ENCODE peak calls at places on chromosomes 5 and 9, in seven cellular contexts. One of them, this sample, is unnamed.

GRCh38 chr5:1011226-1011631 is 2.6 kb downstream of the NKD2 start:
- DNase-seq in cardiac fibroblast: no peak
- DNase-seq in neural progenitor cell: peak
- DNase-seq in nephron progenitor cell: peak
- DNase-seq in progenitor cell of endocrine pancreas: peak
- DNase-seq in AG04450: no peak
- DNase-seq in GM20000: peak
- DNase-seq in this sample: peak

GRCh38 chr5:52725065-52725746 is 62.5 kb upstream of the ITGA1 start:
- DNase-seq in progenitor cell of endocrine pancreas: no peak
- DNase-seq in AG04450: no peak
- DNase-seq in GM20000: peak
- DNase-seq in neural progenitor cell: no peak
- DNase-seq in cardiac fibroblast: peak
- DNase-seq in nephron progenitor cell: no peak
- DNase-seq in this sample: peak

GRCh38 chr9:127700594-127701255 is 6.1 kb upstream of the CFAP157 start:
- DNase-seq in GM20000: no peak
- DNase-seq in neural progenitor cell: no peak
- DNase-seq in nephron progenitor cell: no peak
- DNase-seq in progenitor cell of endocrine pancreas: no peak
- DNase-seq in cardiac fibroblast: no peak
- DNase-seq in AG04450: no peak
- DNase-seq in this sample: no peak

GRCh38 chr5:95817430-95817829 is 5.1 kb downstream of the GLRX start:
- DNase-seq in AG04450: no peak
- DNase-seq in GM20000: no peak
- DNase-seq in neural progenitor cell: peak
- DNase-seq in progenitor cell of endocrine pancreas: no peak
- DNase-seq in nephron progenitor cell: peak
- DNase-seq in cardiac fibroblast: no peak
- DNase-seq in this sample: peak

GRCh38 chr9:116951588-116952433 is 264.7 kb downstream of the TRIM32 start:
- DNase-seq in neural progenitor cell: no peak
- DNase-seq in GM20000: peak
- DNase-seq in cardiac fibroblast: peak
- DNase-seq in nephron progenitor cell: no peak
- DNase-seq in progenitor cell of endocrine pancreas: no peak
- DNase-seq in AG04450: peak
- DNase-seq in this sample: no peak

GRCh38 chr5:173591300-173591622 is 25.2 kb downstream of the BOD1 start:
- DNase-seq in neural progenitor cell: no peak
- DNase-seq in nephron progenitor cell: no peak
- DNase-seq in cardiac fibroblast: no peak
- DNase-seq in progenitor cell of endocrine pancreas: no peak
- DNase-seq in GM20000: no peak
- DNase-seq in AG04450: no peak
- DNase-seq in this sample: no peak

GRCh38 chr5:137313526-137314175 is 185.5 kb downstream of the SPOCK1 start:
- DNase-seq in cardiac fibroblast: no peak
- DNase-seq in nephron progenitor cell: no peak
- DNase-seq in AG04450: no peak
- DNase-seq in progenitor cell of endocrine pancreas: no peak
- DNase-seq in neural progenitor cell: no peak
- DNase-seq in GM20000: no peak
- DNase-seq in this sample: no peak

GRCh38 chr5:88686077-88686541 is 196.9 kb downstream of the MEF2C start:
- DNase-seq in cardiac fibroblast: no peak
- DNase-seq in AG04450: no peak
- DNase-seq in progenitor cell of endocrine pancreas: no peak
- DNase-seq in nephron progenitor cell: no peak
- DNase-seq in GM20000: no peak
- DNase-seq in neural progenitor cell: no peak
- DNase-seq in this sample: no peak

GRCh38 chr9:9791621-9792020 is 821.2 kb downstream of the PTPRD start:
- DNase-seq in cardiac fibroblast: peak
- DNase-seq in AG04450: no peak
- DNase-seq in progenitor cell of endocrine pancreas: no peak
- DNase-seq in GM20000: no peak
- DNase-seq in neural progenitor cell: peak
- DNase-seq in nephron progenitor cell: no peak
- DNase-seq in this sample: no peak

GRCh38 chr5:1501372-1502045 is 22.3 kb downstream of the LPCAT1 start:
- DNase-seq in AG04450: no peak
- DNase-seq in progenitor cell of endocrine pancreas: no peak
- DNase-seq in GM20000: no peak
- DNase-seq in cardiac fibroblast: no peak
- DNase-seq in neural progenitor cell: no peak
- DNase-seq in nephron progenitor cell: no peak
- DNase-seq in this sample: no peak

DNA sequence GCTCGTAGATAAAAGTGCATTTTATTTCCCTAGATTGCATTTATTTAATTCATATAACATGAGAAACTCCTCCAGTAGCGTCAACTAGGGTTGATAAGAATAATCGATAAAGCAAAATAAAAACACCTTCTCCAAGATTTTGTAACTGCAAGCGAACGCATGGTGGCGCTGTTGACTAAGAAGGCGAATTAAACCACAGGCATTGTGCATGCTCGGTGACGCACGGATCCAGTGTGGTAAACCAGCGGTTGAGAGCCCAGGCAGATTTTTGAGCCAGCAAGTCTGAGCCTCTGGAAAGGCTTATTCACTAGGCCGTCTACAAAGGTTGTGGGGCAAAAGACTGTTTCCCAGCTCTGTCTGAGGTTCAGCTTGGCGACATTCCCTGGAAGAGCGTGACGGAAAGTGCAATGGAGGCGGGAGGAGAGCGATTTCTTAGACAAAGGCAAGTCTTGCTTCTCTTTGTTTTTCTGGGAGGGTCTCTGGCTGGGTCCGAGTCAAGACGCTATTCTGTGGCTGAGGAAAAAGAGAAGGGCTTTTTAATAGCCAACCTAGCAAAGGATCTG is at the start of gene PCDHB3:
- DNase-seq in progenitor cell of endocrine pancreas: no peak
- DNase-seq in neural progenitor cell: no peak
- DNase-seq in cardiac fibroblast: peak
- DNase-seq in AG04450: no peak
- DNase-seq in GM20000: no peak
- DNase-seq in nephron progenitor cell: no peak
- DNase-seq in this sample: peak
- TF ChIP-seq CTCF in progenitor cell of endocrine pancreas: no peak
- TF ChIP-seq CTCF in neural progenitor cell: peak
- TF ChIP-seq CTCF in cardiac fibroblast: no peak
- TF ChIP-seq CTCF in AG04450: no peak
- TF ChIP-seq CTCF in GM20000: no peak
- TF ChIP-seq CTCF in nephron progenitor cell: no peak
- TF ChIP-seq CTCF in this sample: peak

DNA sequence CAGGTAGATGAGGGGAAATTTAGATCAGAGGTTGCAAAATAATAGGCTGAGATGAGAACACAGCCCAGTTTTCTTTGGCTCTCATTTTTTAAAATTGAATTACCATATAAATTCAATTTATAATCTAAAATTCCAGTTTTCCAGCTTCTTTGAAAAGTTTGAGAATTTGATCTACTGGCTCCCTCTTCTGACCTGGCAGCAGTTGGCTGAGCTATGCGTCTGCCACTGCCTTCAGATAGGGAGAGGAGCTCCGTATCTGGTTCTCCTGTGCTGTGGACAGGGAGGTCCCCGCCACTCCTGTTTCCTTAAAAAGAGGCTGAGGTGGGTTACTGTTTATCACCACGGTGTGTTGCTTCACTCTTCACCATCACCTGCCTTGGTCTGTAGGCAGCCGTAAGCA is 103.7 kb downstream of the ARHGAP26 start:
- DNase-seq in AG04450: no peak
- DNase-seq in progenitor cell of endocrine pancreas: no peak
- DNase-seq in neural progenitor cell: no peak
- DNase-seq in nephron progenitor cell: no peak
- DNase-seq in cardiac fibroblast: no peak
- DNase-seq in GM20000: no peak
- DNase-seq in this sample: no peak
- TF ChIP-seq CTCF in AG04450: no peak
- TF ChIP-seq CTCF in progenitor cell of endocrine pancreas: no peak
- TF ChIP-seq CTCF in neural progenitor cell: no peak
- TF ChIP-seq CTCF in nephron progenitor cell: no peak
- TF ChIP-seq CTCF in cardiac fibroblast: peak
- TF ChIP-seq CTCF in GM20000: no peak
- TF ChIP-seq CTCF in this sample: no peak

GRCh38 chr5:178207183-178207916 is 3.0 kb downstream of the HNRNPAB start:
- DNase-seq in cardiac fibroblast: peak
- DNase-seq in neural progenitor cell: no peak
- DNase-seq in progenitor cell of endocrine pancreas: no peak
- DNase-seq in GM20000: no peak
- DNase-seq in nephron progenitor cell: no peak
- DNase-seq in AG04450: no peak
- DNase-seq in this sample: no peak

GRCh38 chr5:178207917-178208280 is 3.6 kb downstream of the HNRNPAB start:
- DNase-seq in GM20000: no peak
- DNase-seq in neural progenitor cell: no peak
- DNase-seq in nephron progenitor cell: no peak
- DNase-seq in cardiac fibroblast: no peak
- DNase-seq in progenitor cell of endocrine pancreas: no peak
- DNase-seq in AG04450: no peak
- DNase-seq in this sample: no peak

GRCh38 chr5:178209334-178210072 is 5.2 kb downstream of the HNRNPAB start:
- DNase-seq in neural progenitor cell: no peak
- DNase-seq in AG04450: no peak
- DNase-seq in nephron progenitor cell: no peak
- DNase-seq in GM20000: no peak
- DNase-seq in cardiac fibroblast: no peak
- DNase-seq in progenitor cell of endocrine pancreas: no peak
- DNase-seq in this sample: no peak

GRCh38 chr5:178210073-178210526 is 5.8 kb downstream of the HNRNPAB start:
- DNase-seq in nephron progenitor cell: no peak
- DNase-seq in cardiac fibroblast: no peak
- DNase-seq in progenitor cell of endocrine pancreas: no peak
- DNase-seq in neural progenitor cell: no peak
- DNase-seq in AG04450: no peak
- DNase-seq in GM20000: no peak
- DNase-seq in this sample: no peak

GRCh38 chr5:178208540-178209227 is 4.4 kb downstream of the HNRNPAB start:
- DNase-seq in nephron progenitor cell: no peak
- DNase-seq in cardiac fibroblast: no peak
- DNase-seq in progenitor cell of endocrine pancreas: no peak
- DNase-seq in GM20000: no peak
- DNase-seq in neural progenitor cell: no peak
- DNase-seq in AG04450: no peak
- DNase-seq in this sample: no peak
- TF ChIP-seq CTCF in nephron progenitor cell: peak
- TF ChIP-seq CTCF in cardiac fibroblast: no peak
- TF ChIP-seq CTCF in progenitor cell of endocrine pancreas: peak
- TF ChIP-seq CTCF in GM20000: no peak
- TF ChIP-seq CTCF in neural progenitor cell: peak
- TF ChIP-seq CTCF in AG04450: peak
- TF ChIP-seq CTCF in this sample: peak

GRCh38 chr5:147691134-147691533 is 91.4 kb downstream of the JAKMIP2 start:
- DNase-seq in AG04450: no peak
- DNase-seq in GM20000: no peak
- DNase-seq in progenitor cell of endocrine pancreas: no peak
- DNase-seq in cardiac fibroblast: no peak
- DNase-seq in nephron progenitor cell: no peak
- DNase-seq in neural progenitor cell: no peak
- DNase-seq in this sample: no peak

GRCh38 chr5:147689436-147689835 is 93.1 kb downstream of the JAKMIP2 start:
- DNase-seq in progenitor cell of endocrine pancreas: no peak
- DNase-seq in neural progenitor cell: no peak
- DNase-seq in GM20000: no peak
- DNase-seq in AG04450: no peak
- DNase-seq in nephron progenitor cell: no peak
- DNase-seq in cardiac fibroblast: no peak
- DNase-seq in this sample: no peak

GRCh38 chr5:147688965-147689364 is 93.6 kb downstream of the JAKMIP2 start:
- DNase-seq in GM20000: no peak
- DNase-seq in AG04450: no peak
- DNase-seq in nephron progenitor cell: no peak
- DNase-seq in progenitor cell of endocrine pancreas: no peak
- DNase-seq in neural progenitor cell: no peak
- DNase-seq in cardiac fibroblast: no peak
- DNase-seq in this sample: no peak

GRCh38 chr5:147693238-147693637 is 89.3 kb downstream of the JAKMIP2 start:
- DNase-seq in progenitor cell of endocrine pancreas: no peak
- DNase-seq in nephron progenitor cell: no peak
- DNase-seq in cardiac fibroblast: no peak
- DNase-seq in GM20000: no peak
- DNase-seq in AG04450: no peak
- DNase-seq in neural progenitor cell: no peak
- DNase-seq in this sample: no peak

GRCh38 chr5:147690595-147690994 is 91.9 kb downstream of the JAKMIP2 start:
- DNase-seq in progenitor cell of endocrine pancreas: no peak
- DNase-seq in cardiac fibroblast: no peak
- DNase-seq in neural progenitor cell: no peak
- DNase-seq in AG04450: no peak
- DNase-seq in nephron progenitor cell: no peak
- DNase-seq in GM20000: no peak
- DNase-seq in this sample: no peak
- TF ChIP-seq CTCF in progenitor cell of endocrine pancreas: peak
- TF ChIP-seq CTCF in cardiac fibroblast: no peak
- TF ChIP-seq CTCF in neural progenitor cell: no peak
- TF ChIP-seq CTCF in AG04450: no peak
- TF ChIP-seq CTCF in nephron progenitor cell: no peak
- TF ChIP-seq CTCF in GM20000: no peak
- TF ChIP-seq CTCF in this sample: no peak

GRCh38 chr9:96217756-96218693 is 84.0 kb downstream of the HSD17B3 start:
- DNase-seq in cardiac fibroblast: peak
- DNase-seq in neural progenitor cell: peak
- DNase-seq in nephron progenitor cell: peak
- DNase-seq in AG04450: peak
- DNase-seq in GM20000: peak
- DNase-seq in progenitor cell of endocrine pancreas: peak
- DNase-seq in this sample: peak

GRCh38 chr9:96218821-96219614 is 83.0 kb downstream of the HSD17B3 start:
- DNase-seq in AG04450: no peak
- DNase-seq in progenitor cell of endocrine pancreas: no peak
- DNase-seq in cardiac fibroblast: no peak
- DNase-seq in nephron progenitor cell: no peak
- DNase-seq in neural progenitor cell: no peak
- DNase-seq in GM20000: peak
- DNase-seq in this sample: peak

GRCh38 chr9:96217358-96217755 is 84.6 kb downstream of the HSD17B3 start:
- DNase-seq in cardiac fibroblast: no peak
- DNase-seq in progenitor cell of endocrine pancreas: no peak
- DNase-seq in nephron progenitor cell: no peak
- DNase-seq in AG04450: no peak
- DNase-seq in neural progenitor cell: peak
- DNase-seq in GM20000: no peak
- DNase-seq in this sample: no peak

GRCh38 chr9:96219615-96220257 is 82.2 kb downstream of the HSD17B3 start:
- DNase-seq in nephron progenitor cell: peak
- DNase-seq in neural progenitor cell: peak
- DNase-seq in GM20000: peak
- DNase-seq in cardiac fibroblast: peak
- DNase-seq in progenitor cell of endocrine pancreas: no peak
- DNase-seq in AG04450: no peak
- DNase-seq in this sample: peak

DNA sequence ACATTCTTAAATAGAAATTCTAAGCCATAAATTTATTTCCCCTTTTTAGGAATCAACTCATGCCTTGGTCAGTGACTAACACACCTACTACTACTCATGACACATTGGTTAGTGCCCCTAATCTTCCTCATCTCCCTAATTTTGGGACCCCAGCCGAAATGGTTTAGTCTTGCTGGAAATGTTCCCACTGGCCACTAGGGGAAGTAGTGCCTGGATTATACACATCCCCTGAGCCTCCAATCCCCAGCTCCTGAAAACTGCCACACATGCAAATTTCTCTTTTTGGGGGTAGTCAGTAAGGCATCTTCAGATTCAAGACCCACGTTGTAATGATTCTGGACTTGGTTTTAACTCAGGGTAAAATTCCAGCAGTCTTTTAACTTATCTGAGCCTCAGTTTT is 79.8 kb downstream of the HSD17B3 start:
- DNase-seq in progenitor cell of endocrine pancreas: no peak
- DNase-seq in AG04450: no peak
- DNase-seq in neural progenitor cell: peak
- DNase-seq in GM20000: peak
- DNase-seq in cardiac fibroblast: peak
- DNase-seq in nephron progenitor cell: no peak
- DNase-seq in this sample: no peak
- TF ChIP-seq CTCF in progenitor cell of endocrine pancreas: peak
- TF ChIP-seq CTCF in AG04450: peak
- TF ChIP-seq CTCF in neural progenitor cell: peak
- TF ChIP-seq CTCF in GM20000: no peak
- TF ChIP-seq CTCF in cardiac fibroblast: peak
- TF ChIP-seq CTCF in nephron progenitor cell: peak
- TF ChIP-seq CTCF in this sample: peak